ENCODE peak calls at places on chromosomes 3 and 15, in nine cellular contexts. T, A, D, Z, N, Y, I, C and W are unnamed samples.

GRCh38 chr3:1072040-1072439 is 20.8 kb upstream of the CNTN6 start:
- DNase-seq in Y (no peak), Z (no peak), C (no peak), I (no peak), N (no peak), T (no peak), A (no peak), D (no peak), W (no peak)

GRCh38 chr3:66667284-66667683 is 166.5 kb upstream of the LRIG1 start:
- DNase-seq in D (no peak), C (no peak), Y (no peak), A (no peak), N (no peak), Z (no peak), T (no peak), I (no peak), W (no peak)

GRCh38 chr3:183826448-183826847 is 1.1 kb upstream of the MAP6D1 start:
- DNase-seq in Y (no peak), A (peak; percentile 31), C (peak; percentile 77), D (no peak), T (no peak), N (no peak), Z (no peak), I (no peak), W (no peak)

GRCh38 chr3:153275514-153275913 is 113.5 kb downstream of the RAP2B start:
- DNase-seq in C (no peak), A (no peak), N (no peak), T (no peak), Y (no peak), Z (no peak), I (no peak), D (no peak), W (no peak)

GRCh38 chr3:106837616-106838015 is 539.6 kb upstream of the CCDC54 start:
- DNase-seq in T (no peak), Y (no peak), I (no peak), Z (no peak), N (no peak), A (no peak), C (no peak), D (no peak), W (no peak)

GRCh38 chr15:63338170-63338569 is 43.5 kb downstream of the CA12 start:
- DNase-seq in C (no peak), A (no peak), T (no peak), I (no peak), D (peak; percentile 44), Y (no peak), N (no peak), Z (no peak), W (no peak)

GRCh38 chr15:93362203-93362602 is 273.2 kb upstream of the RGMA start:
- DNase-seq in I (no peak), Y (no peak), C (no peak), T (no peak), N (no peak), Z (no peak), D (no peak), A (no peak), W (no peak)

GRCh38 chr3:134057006-134057832 is 27.5 kb upstream of the SLCO2A1 start:
- DNase-seq in C (peak; percentile 13), A (no peak), Z (no peak), I (no peak), T (no peak), D (peak; percentile 13), Y (peak; percentile 14), N (no peak), W (no peak)

GRCh38 chr3:3227670-3228069 is 48.2 kb upstream of the CRBN start:
- DNase-seq in Y (no peak), I (no peak), D (no peak), Z (no peak), A (no peak), N (peak; percentile 58), C (no peak), T (no peak), W (no peak)

GRCh38 chr3:58025824-58026579 is 17.8 kb downstream of the FLNB start:
- DNase-seq in T (no peak), A (no peak), Y (peak; percentile 71), D (no peak), Z (no peak), C (peak; percentile 45), N (no peak), I (no peak), W (no peak)

GRCh38 chr3:60294181-60294580 is 957.1 kb downstream of the FHIT start:
- DNase-seq in N (no peak), Z (no peak), T (no peak), A (no peak), D (no peak), I (no peak), C (peak; percentile 53), Y (no peak), W (no peak)

GRCh38 chr3:146468234-146468931 is 978 bp downstream of the PLSCR2 start:
- DNase-seq in T (no peak), Y (no peak), N (no peak), I (no peak), C (no peak), A (no peak), Z (no peak), D (no peak), W (no peak)

GRCh38 chr15:101322849-101323477 is 27.9 kb upstream of the SNRPA1 start:
- DNase-seq in Y (no peak), A (no peak), Z (no peak), C (no peak), N (no peak), I (no peak), D (no peak), T (no peak), W (no peak)

GRCh38 chr15:31346367-31347066 is 19.9 kb downstream of the KLF13 start:
- DNase-seq in Y (no peak), I (no peak), C (no peak), N (no peak), Z (no peak), T (no peak), D (no peak), A (no peak), W (no peak)

GRCh38 chr15:29612096-29612495 is 210.2 kb downstream of the TJP1 start:
- DNase-seq in T (no peak), N (no peak), Y (no peak), D (no peak), Z (peak; percentile 49), A (no peak), C (no peak), I (peak; percentile 13), W (no peak)

GRCh38 chr3:5270656-5271055 is 83.1 kb downstream of the EDEM1 start:
- DNase-seq in A (no peak), T (no peak), I (no peak), N (no peak), C (no peak), D (no peak), Y (no peak), Z (no peak), W (no peak)

DNA sequence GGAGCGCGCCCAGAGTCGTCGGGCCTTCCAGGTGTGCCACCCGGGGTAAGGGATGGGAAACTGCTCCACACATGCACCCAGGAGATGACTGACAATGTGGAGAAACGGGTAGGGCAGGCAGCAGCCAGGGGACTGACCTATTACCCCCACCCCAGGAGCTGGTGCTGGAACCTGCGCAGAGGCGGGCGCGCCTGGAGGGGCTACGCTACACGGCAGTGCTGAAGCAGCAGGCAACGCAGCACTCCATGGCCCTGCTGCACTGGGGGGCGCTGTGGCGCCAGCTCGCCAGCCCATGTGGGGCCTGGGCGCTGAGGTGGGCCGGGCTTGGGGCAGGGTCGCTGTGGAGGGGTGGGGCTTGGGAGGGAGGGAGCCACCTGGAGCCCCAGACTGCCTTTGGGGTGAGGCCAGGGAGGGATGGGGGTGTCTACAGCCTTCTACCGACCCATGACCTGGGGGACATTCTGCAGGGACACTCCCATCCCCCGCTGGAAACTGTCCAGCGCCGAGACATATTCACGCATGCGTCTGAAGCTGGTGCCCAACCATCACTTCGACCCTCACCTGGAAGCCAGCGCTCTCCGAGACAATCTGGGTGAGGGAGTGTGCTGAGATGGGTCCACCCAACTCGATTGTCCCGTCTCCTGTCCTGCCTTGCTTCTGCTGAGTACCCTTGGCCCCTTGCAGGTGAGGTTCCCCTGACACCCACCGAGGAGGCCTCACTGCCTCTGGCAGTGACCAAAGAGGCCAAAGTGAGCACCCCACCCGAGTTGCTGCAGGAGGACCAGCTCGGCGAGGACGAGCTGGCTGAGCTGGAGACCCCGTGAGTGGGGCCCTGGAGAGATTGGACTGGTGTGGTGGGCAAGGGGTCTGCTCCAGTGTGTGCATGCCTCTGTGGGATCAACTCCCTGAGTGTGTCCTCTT is 23.3 kb downstream of the NBEAL2 start:
- DNase-seq in D (no peak), I (no peak), Z (no peak), T (no peak), N (no peak), A (peak; percentile 12), Y (no peak), C (no peak), W (no peak)
- TF ChIP-seq CTCF in D (no peak), I (no peak), Z (no peak), T (no peak), N (no peak), A (no peak), Y (no peak), C (no peak), W (no peak)

DNA sequence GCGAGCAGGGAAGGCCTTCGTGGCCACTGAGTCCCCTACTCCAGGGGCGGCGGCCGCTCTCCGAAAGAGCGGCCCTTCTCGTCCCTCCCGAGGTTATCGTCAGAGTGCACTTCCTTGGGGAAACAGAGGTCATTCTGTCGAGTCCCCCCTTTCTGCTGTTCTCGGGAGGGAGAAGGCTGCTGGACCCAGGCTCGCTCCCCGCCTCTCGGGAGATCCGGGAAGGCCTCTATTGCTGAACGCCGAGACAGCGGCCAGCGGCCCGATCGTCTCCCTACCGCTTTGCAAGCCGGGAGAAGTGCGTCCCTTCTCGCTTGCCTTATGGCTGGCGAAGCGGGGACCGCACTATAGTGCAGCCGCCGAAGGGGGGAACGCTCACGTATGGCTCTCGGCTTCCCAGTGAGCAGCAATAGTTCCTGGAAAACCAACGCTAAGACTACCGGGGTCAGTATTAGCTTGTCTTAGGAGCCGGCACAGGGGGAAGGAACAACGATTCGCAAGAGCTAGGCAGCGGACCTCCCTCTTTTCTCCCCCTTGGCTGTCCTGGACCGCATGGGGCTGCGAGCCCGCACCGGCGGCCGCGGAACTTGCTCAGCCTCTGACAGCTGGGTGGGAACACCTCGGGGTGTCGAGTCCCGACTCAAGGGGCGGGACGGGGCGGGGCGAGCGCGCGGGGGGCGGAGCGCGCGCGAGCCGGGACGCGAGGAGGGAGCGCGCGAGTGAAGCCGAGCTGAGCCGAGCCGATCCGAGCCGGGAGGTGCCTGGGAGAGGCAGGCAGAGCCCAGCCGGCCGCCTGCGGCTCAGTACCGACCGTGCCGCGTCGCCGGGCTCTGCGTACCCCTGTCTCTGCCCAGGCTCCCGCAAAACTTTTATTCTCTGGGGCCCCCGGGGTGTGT is 930 bp upstream of the PPM1L start:
- DNase-seq in Z (peak; percentile 69), Y (peak; percentile 95), C (peak; percentile 95), N (peak; percentile 96), I (peak; percentile 88), A (peak; percentile 94), T (peak; percentile 85), D (peak; percentile 87), W (peak; percentile 79)
- TF ChIP-seq CTCF in Z (no peak), Y (no peak), C (no peak), N (no peak), I (no peak), A (no peak), T (no peak), D (no peak), W (no peak)

GRCh38 chr15:37793851-37794250 is 140.6 kb upstream of the TMCO5A start:
- DNase-seq in A (no peak), D (no peak), Z (no peak), Y (no peak), T (no peak), C (no peak), N (no peak), I (peak; percentile 19), W (no peak)
- TF ChIP-seq CTCF in A (no peak), D (no peak), Z (no peak), Y (no peak), T (no peak), C (no peak), N (no peak), I (peak; percentile 20), W (no peak)

GRCh38 chr15:54082836-54083492 is 104.7 kb downstream of the UNC13C start:
- DNase-seq in N (no peak), C (no peak), Y (no peak), I (peak; percentile 28), D (peak; percentile 5), Z (no peak), T (peak; percentile 18), A (no peak), W (no peak)
- TF ChIP-seq CTCF in N (peak; percentile 58), C (peak; percentile 57), Y (no peak), I (peak; percentile 68), D (peak; percentile 67), Z (peak; percentile 26), T (peak; percentile 83), A (peak; percentile 37), W (no peak)